ENCODE peak calls at places on chromosomes 13 and 19, in four cellular contexts. C is adrenal gland; O is lower leg skin; F is CD8-positive, alpha-beta T cell. H is an unnamed sample.

GRCh38 chr13:49472186-49472585 is 23.6 kb upstream of the PHF11 start:
- DNase-seq in C (no peak), F (no peak), O (no peak), H (no peak)

GRCh38 chr13:106114981-106115554 is 420.4 kb downstream of the EFNB2 start:
- DNase-seq in F (no peak), O (no peak), C (no peak), H (no peak)

GRCh38 chr19:13784731-13785452 is 10.4 kb upstream of the ZSWIM4 start:
- DNase-seq in C (peak; percentile 84), F (peak; percentile 73), O (peak; percentile 95), H (peak; percentile 68)

GRCh38 chr13:85879014-85879413 is 79.8 kb upstream of the SLITRK6 start:
- DNase-seq in F (no peak), C (no peak), O (no peak), H (no peak)

GRCh38 chr19:10612515-10613119 is 12.7 kb upstream of the SLC44A2 start:
- DNase-seq in F (no peak), C (peak; percentile 93), O (peak; percentile 88), H (peak; percentile 13)

GRCh38 chr19:41376241-41376997 is at the start of gene TMEM91:
- DNase-seq in C (peak; percentile 41), F (no peak), O (peak; percentile 91), H (no peak)

GRCh38 chr19:6678690-6679109 is 8.7 kb upstream of the TNFSF14 start:
- DNase-seq in F (no peak), C (no peak), O (no peak), H (no peak)

GRCh38 chr13:21242236-21242635 is 65.8 kb downstream of the MRPL57 start:
- DNase-seq in F (no peak), C (no peak), O (no peak), H (no peak)

GRCh38 chr13:107258599-107259187 is 690.8 kb upstream of the ARGLU1 start:
- DNase-seq in F (no peak), C (no peak), O (no peak), H (no peak)

GRCh38 chr13:75495938-75496337 is 14.0 kb upstream of the TBC1D4 start:
- DNase-seq in O (no peak), C (no peak), F (no peak), H (no peak)

GRCh38 chr19:40502647-40503046 is 35.8 kb downstream of the SPTBN4 start:
- DNase-seq in F (no peak), O (no peak), C (no peak), H (peak; percentile 16)

GRCh38 chr19:38675611-38676010 is 28.2 kb downstream of the ACTN4 start:
- DNase-seq in C (no peak), O (no peak), F (peak; percentile 34), H (no peak)

GRCh38 chr13:25859528-25859927 is 192.3 kb downstream of the SHISA2 start:
- DNase-seq in F (no peak), O (no peak), C (no peak), H (no peak)

GRCh38 chr19:35114656-35115537 is 726 bp upstream of the FXYD3 start:
- DNase-seq in C (peak; percentile 61), O (peak; percentile 95), F (peak; percentile 65), H (peak; percentile 87)

GRCh38 chr13:77623797-77624196 is 73.7 kb upstream of the SLAIN1 start:
- DNase-seq in C (no peak), O (no peak), F (no peak), H (no peak)

GRCh38 chr19:13262450-13262849 is 112.2 kb downstream of the IER2 start:
- DNase-seq in O (no peak), C (no peak), F (no peak), H (peak; percentile 65)

GRCh38 chr19:15437355-15438123 is 12.2 kb downstream of the WIZ start:
- DNase-seq in F (no peak), C (no peak), O (no peak), H (no peak)

GRCh38 chr13:41334810-41335209 is 23.7 kb downstream of the NAA16 start:
- DNase-seq in C (no peak), O (no peak), F (no peak), H (no peak)

GRCh38 chr13:27496006-27496405 is 45.6 kb upstream of the MTIF3 start:
- DNase-seq in F (no peak), O (no peak), C (no peak), H (no peak)

GRCh38 chr13:111122056-111122455 is 6.9 kb downstream of the ARHGEF7 start:
- DNase-seq in O (no peak), F (no peak), C (no peak), H (no peak)

GRCh38 chr13:113220877-113221276 is 11.5 kb downstream of the CUL4A start:
- DNase-seq in F (peak; percentile 29), O (no peak), C (no peak), H (no peak)

GRCh38 chr19:29745253-29745652 is 30.2 kb upstream of the C19orf12 start:
- DNase-seq in O (no peak), C (no peak), F (no peak), H (no peak)

GRCh38 chr19:10871711-10872550 is 578 bp downstream of the CARM1 start:
- DNase-seq in F (peak; percentile 30), O (peak; percentile 91), C (peak; percentile 69), H (no peak)

GRCh38 chr13:111639994-111640393 is 319.6 kb downstream of the TEX29 start:
- DNase-seq in O (peak; percentile 64), C (no peak), F (no peak), H (no peak)

DNA sequence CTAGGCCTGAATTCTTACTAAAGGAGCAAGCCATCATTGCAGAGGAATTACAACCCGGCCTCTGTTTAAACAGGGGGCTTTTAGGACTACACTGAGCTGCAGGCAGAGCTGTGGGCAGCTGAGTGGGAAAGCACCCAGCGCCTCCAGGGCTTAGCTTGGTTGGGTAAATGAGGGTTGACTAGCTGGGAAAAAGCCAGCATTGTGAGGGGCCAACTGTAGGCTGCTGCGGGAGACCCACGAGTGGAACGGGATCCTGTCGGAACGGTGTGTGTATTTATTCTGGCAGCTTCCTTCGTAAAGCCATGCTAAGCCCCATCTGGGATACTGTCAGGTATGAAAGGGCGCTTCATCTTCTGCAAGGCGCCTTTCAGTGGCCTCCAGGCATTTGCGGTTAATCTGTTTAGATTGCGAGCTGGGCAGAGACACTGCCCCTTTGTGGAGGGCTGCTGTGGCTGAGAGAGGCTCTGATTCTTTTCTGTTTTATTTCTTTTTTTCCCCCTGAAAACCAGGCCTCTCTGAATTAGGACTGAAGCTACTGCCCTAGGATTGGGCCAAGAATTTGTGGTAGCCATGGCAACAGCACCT is 39.5 kb upstream of the CNMD start:
- DNase-seq in O (peak; percentile 73), C (no peak), F (no peak), H (no peak)
- TF ChIP-seq CTCF in O (no peak), C (no peak), F (no peak), H (no peak)

GRCh38 chr19:48253999-48254398 is 1.7 kb downstream of the CARD8 start:
- DNase-seq in O (no peak), C (no peak), F (no peak), H (no peak)

GRCh38 chr19:48258350-48258749 is 2.6 kb upstream of the CARD8 start:
- DNase-seq in C (no peak), O (no peak), F (no peak), H (no peak)

GRCh38 chr19:48254529-48254970 is 1.2 kb downstream of the CARD8 start:
- DNase-seq in C (no peak), O (no peak), F (no peak), H (no peak)

GRCh38 chr19:48252625-48253024 is 3.1 kb downstream of the CARD8 start:
- DNase-seq in F (no peak), O (no peak), C (no peak), H (no peak)

GRCh38 chr19:48255376-48256303 is at the start of gene CARD8:
- DNase-seq in O (peak; percentile 94), F (peak; percentile 87), C (peak; percentile 89), H (peak; percentile 72)
- TF ChIP-seq CTCF in O (no peak), F (no peak), C (no peak), H (no peak)

DNA sequence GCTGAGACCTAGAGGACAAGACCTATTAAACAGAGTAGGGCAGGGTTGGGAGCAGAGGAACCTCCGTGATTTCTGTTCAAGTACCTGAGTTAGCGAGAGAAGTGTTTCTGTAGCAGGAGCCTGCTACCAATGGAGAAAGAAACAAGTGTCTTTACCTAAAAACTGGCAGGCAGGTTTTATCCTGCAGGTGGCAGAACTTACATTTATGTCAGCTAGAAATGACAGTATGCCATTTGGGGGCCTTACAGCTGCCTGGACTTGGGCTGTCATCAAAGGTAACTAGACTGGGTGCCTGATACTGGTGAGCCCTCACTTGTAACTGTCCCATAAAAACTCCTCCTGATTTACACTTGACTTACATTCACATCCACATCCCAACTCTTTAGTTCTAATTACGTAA is 185.3 kb upstream of the MIR17HG start:
- DNase-seq in C (no peak), F (no peak), O (no peak), H (no peak)
- TF ChIP-seq CTCF in C (no peak), F (no peak), O (no peak), H (no peak)

DNA sequence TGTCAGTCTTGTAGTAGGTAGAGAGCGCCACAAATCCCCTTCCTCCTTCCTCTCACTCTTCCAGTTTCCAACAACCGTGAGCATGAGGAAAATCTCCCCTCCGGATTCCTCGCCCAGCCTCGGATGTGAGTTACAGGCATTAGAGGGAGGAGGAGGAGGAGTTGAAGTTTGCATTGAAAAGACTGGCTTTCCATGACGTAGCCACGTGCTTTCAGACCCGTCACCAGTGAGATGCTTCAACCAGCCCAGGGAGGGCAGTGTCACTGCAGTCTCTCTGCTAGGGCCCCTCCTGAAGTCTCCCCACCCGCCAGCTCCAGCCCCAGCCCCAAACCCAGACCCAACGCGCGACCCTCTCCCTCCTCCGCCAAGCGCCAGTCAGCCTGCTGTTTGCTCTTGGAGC is 444 bp upstream of the FGF14 start:
- DNase-seq in C (no peak), F (peak; percentile 47), O (peak; percentile 85), H (peak; percentile 27)
- TF ChIP-seq CTCF in C (no peak), F (no peak), O (no peak), H (no peak)

GRCh38 chr13:24040835-24041234 is 119.7 kb upstream of the SPATA13 start:
- DNase-seq in C (no peak), F (no peak), O (no peak), H (no peak)

GRCh38 chr13:24038846-24039330 is 121.6 kb upstream of the SPATA13 start:
- DNase-seq in F (no peak), C (no peak), O (no peak), H (no peak)

GRCh38 chr13:24041822-24042221 is 118.7 kb upstream of the SPATA13 start:
- DNase-seq in C (no peak), F (no peak), O (no peak), H (no peak)

GRCh38 chr13:24038405-24038804 is 122.1 kb upstream of the SPATA13 start:
- DNase-seq in O (no peak), C (no peak), F (no peak), H (no peak)

DNA sequence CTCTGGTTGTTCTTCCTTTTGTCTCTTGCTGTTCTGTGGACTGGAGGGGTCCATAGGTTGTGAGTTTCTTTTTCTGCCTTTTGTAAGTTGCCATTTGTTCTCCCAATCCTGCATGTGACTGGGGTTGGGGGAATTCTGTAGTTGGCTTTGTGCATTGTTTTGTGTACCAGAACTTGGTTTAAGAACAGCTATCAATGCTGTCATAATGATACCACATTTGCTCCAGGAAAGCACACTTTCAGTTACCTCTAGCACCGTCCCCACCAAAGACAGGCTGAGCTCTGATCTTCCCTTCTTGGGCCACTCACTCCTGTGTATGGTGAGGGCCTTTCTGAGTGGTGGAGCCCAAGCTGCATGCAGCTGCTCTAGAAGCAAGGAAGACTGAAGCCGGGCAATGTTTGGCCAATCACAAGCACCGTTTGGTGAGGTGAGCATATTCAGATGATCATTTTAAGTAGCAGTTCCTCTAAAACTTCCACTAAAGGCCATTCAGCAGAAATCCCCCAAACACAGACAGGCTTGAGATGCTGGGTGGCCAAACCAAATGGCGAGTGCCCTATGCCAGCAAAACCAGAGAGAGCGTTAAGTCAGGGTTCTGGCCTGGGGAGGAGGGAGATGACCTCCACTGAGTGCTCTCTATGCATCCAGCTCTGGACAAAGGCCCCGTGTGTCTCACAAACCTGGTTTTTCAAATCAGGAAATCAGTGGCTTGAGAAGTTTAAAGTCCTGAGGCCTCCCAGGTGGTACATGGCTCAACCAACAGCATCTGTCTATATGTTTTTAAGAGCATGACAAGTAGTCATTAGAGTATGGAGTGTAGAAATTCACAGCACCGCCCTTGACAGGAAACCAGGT is 120.7 kb upstream of the SPATA13 start:
- DNase-seq in F (no peak), C (no peak), O (no peak), H (peak; percentile 44)
- TF ChIP-seq CTCF in F (no peak), C (no peak), O (no peak), H (no peak)

H was measured in GM10248.